ENCODE peak calls at places on chromosomes 13 and 19, in four cellular contexts. G, S, R and T are unnamed samples.
A peak's percentile ranks its signal among the peaks of the same experiment; 100 is the strongest.

GRCh38 chr13:38167164-38167822 is 182.4 kb upstream of the UFM1 start:
- DNase-seq in G (no peak), S (no peak), R (no peak), T (no peak)

GRCh38 chr19:31548941-31549340 is 199.7 kb upstream of the TSHZ3 start:
- DNase-seq in G (no peak), S (peak; percentile 16), R (no peak), T (no peak)

GRCh38 chr19:55464669-55465068 is at the start of gene C19orf85:
- DNase-seq in G (no peak), S (no peak), R (no peak), T (no peak)

GRCh38 chr19:12913871-12914690 is 5.0 kb downstream of the SYCE2 start:
- DNase-seq in G (no peak), S (no peak), R (peak; percentile 97), T (peak; percentile 44)

GRCh38 chr13:99903140-99903539 is 68.4 kb downstream of the ZIC5 start:
- DNase-seq in G (no peak), S (no peak), R (no peak), T (no peak)

GRCh38 chr19:50224986-50225747 is 21.7 kb downstream of the MYH14 start:
- DNase-seq in G (no peak), S (no peak), R (no peak), T (no peak)

GRCh38 chr19:44777715-44778347 is at the start of gene CBLC:
- DNase-seq in G (no peak), S (peak; percentile 97), R (no peak), T (no peak)

GRCh38 chr19:33621065-33621785 is 528 bp upstream of the CHST8 start:
- DNase-seq in G (no peak), S (no peak), R (no peak), T (no peak)

GRCh38 chr13:72656357-72656756 is 71.1 kb downstream of the MZT1 start:
- DNase-seq in G (no peak), S (no peak), R (no peak), T (no peak)

GRCh38 chr13:36858285-36858684 is 39.3 kb downstream of the RFXAP start:
- DNase-seq in G (no peak), S (no peak), R (peak; percentile 39), T (no peak)

GRCh38 chr13:87129602-87130300 is 541.4 kb upstream of the SLITRK5 start:
- DNase-seq in G (no peak), S (no peak), R (no peak), T (no peak)

GRCh38 chr19:2607712-2608601 is 94.5 kb downstream of the GNG7 start:
- DNase-seq in G (peak; percentile 72), S (no peak), R (no peak), T (no peak)

GRCh38 chr13:27450921-27451461 is 627 bp upstream of the MTIF3 start:
- DNase-seq in G (peak; percentile 22), S (peak; percentile 54), R (peak; percentile 17), T (peak; percentile 32)

GRCh38 chr13:33244210-33244906 is 41.2 kb downstream of the STARD13 start:
- DNase-seq in G (no peak), S (no peak), R (no peak), T (no peak)

GRCh38 chr19:5691205-5691929 is 1.3 kb downstream of the RPL36 start:
- DNase-seq in G (peak; percentile 54), S (peak; percentile 73), R (peak; percentile 67), T (no peak)

GRCh38 chr19:53311044-53311443 is 22.5 kb upstream of the ZNF845 start:
- DNase-seq in G (no peak), S (no peak), R (peak; percentile 9), T (no peak)

GRCh38 chr19:2278504-2279158 is 3.3 kb downstream of the PEAK3 start:
- DNase-seq in G (no peak), S (no peak), R (no peak), T (no peak)

GRCh38 chr13:88031980-88032562 is 360.9 kb downstream of the SLITRK5 start:
- DNase-seq in G (no peak), S (no peak), R (no peak), T (no peak)